ENCODE peak calls at places on chromosomes 16 and 17, in nine cellular contexts. Z is psoas muscle; J is effector memory CD4-positive, alpha-beta T cell; R is breast epithelium; Y is GM12865; L is IMR-90; K is body of pancreas; T is A549; O is fibroblast of pulmonary artery. S is an unnamed sample.

GRCh38 chr17:6098466-6099180 is 28.4 kb downstream of the WSCD1 start:
- DNase-seq in J (no peak), O (peak), R (no peak), L (no peak), Z (peak), Y (no peak), T (no peak), K (no peak), S (peak)

GRCh38 chr16:87391324-87391949 is 699 bp upstream of the MAP1LC3B start:
- DNase-seq in T (no peak), Z (peak), K (peak), Y (no peak), L (no peak), O (peak), J (no peak), R (no peak), S (no peak)

GRCh38 chr16:49369638-49370219 is 3.9 kb upstream of the C16orf78 start:
- DNase-seq in Z (no peak), T (no peak), Y (no peak), J (no peak), R (no peak), K (no peak), L (no peak), O (no peak), S (no peak)

GRCh38 chr17:17497065-17497844 is 1.1 kb upstream of the RASD1 start:
- DNase-seq in J (no peak), K (no peak), L (no peak), O (no peak), R (no peak), T (no peak), Z (peak), Y (no peak), S (no peak)

GRCh38 chr16:62068747-62069146 is 32.5 kb upstream of the CDH8 start:
- DNase-seq in Y (peak), K (no peak), Z (no peak), L (no peak), J (no peak), O (no peak), R (no peak), T (no peak), S (no peak)

GRCh38 chr17:76089680-76090516 is 10.9 kb downstream of the ZACN start:
- DNase-seq in T (no peak), K (no peak), L (no peak), R (no peak), Z (no peak), J (no peak), Y (no peak), O (no peak), S (no peak)

GRCh38 chr16:87854053-87854906 is 15.0 kb downstream of the SLC7A5 start:
- DNase-seq in J (peak), L (no peak), R (no peak), Z (no peak), O (no peak), K (no peak), Y (no peak), T (no peak), S (no peak)

GRCh38 chr17:7235693-7236665 is 1.7 kb upstream of the DVL2 start:
- DNase-seq in R (no peak), T (no peak), L (peak), O (peak), Z (peak), J (no peak), K (no peak), Y (no peak), S (no peak)

GRCh38 chr16:85420501-85421337 is 192.4 kb upstream of the GSE1 start:
- DNase-seq in J (peak), T (peak), L (peak), Z (peak), Y (peak), R (no peak), K (peak), O (peak), S (peak)

GRCh38 chr17:47720754-47721533 is 12.1 kb upstream of the TBX21 start:
- DNase-seq in L (no peak), O (no peak), J (peak), Z (no peak), Y (peak), K (peak), T (no peak), R (peak), S (no peak)

GRCh38 chr17:78401891-78402290 is 23.4 kb downstream of the PGS1 start:
- DNase-seq in T (no peak), R (no peak), Y (no peak), J (no peak), K (no peak), L (no peak), Z (no peak), O (no peak), S (no peak)
- H3K4me3 ChIP-seq in T (no peak), R (no peak), Y (no peak), J (no peak), K (no peak), L (no peak), Z (no peak), O (no peak), S (no peak)

GRCh38 chr16:53968896-53969295 is 264.9 kb downstream of the FTO start:
- DNase-seq in T (no peak), K (no peak), Z (no peak), J (no peak), R (no peak), L (peak), Y (no peak), O (no peak), S (no peak)
- H3K4me3 ChIP-seq in T (no peak), K (no peak), Z (no peak), J (no peak), R (no peak), L (no peak), Y (no peak), O (no peak), S (no peak)

DNA sequence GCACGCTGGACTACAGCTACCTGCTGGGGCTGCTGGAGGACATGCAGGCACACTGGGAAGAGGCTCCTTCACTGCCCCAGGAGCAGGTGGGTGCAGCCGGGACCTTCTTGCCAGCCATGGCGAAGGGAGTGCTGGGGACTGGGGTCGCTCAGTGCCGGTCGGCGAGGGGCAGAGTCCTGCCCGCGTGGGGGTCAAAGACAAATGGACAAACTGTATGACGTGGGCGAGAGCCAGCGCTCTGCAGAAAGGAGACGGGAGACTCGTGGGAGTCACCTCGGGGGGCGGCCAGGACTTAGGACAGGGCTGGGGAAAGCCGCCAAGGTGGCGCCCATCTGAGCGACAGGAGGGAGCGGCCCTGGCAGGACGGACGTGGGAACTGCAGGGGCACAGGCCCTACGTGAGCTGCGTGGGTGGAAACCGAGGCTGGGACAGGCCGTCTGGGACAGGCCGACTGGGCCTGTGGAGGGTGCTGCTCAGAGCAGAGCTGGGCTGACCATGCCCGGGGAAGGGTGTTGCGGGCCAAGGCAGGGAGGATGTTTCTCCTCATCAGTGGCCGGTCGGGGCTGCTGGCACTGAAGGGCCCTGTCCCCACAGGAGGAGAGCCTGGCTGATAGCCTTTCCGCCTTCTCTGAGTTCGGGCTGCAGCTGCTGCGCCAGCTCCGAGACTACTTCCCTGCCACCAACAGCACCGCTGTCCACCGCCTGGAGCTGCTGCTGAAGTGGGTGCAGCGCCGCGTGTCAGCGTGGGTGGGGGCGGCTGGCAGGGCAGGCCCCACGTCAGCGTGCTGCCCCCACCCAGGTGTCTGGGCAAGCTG is 8.0 kb downstream of the TSR3 start:
- DNase-seq in J (no peak), O (no peak), Y (no peak), T (no peak), K (peak), Z (no peak), R (no peak), L (no peak), S (no peak)
- H3K4me3 ChIP-seq in J (no peak), O (no peak), Y (no peak), T (no peak), K (no peak), Z (peak), R (peak), L (no peak), S (no peak)

GRCh38 chr16:4801051-4801961 is 1.1 kb downstream of the ROGDI start:
- DNase-seq in O (no peak), K (peak), Z (no peak), L (no peak), J (no peak), R (no peak), T (no peak), Y (no peak), S (no peak)

GRCh38 chr16:4798456-4798855 is 3.3 kb downstream of the SMIM22 start:
- DNase-seq in R (no peak), T (no peak), J (no peak), L (no peak), Y (no peak), Z (no peak), K (no peak), O (no peak), S (no peak)

GRCh38 chr16:4800290-4801041 is 2.0 kb downstream of the ROGDI start:
- DNase-seq in Z (peak), K (peak), Y (peak), L (no peak), J (no peak), T (no peak), R (peak), O (no peak), S (no peak)

GRCh38 chr16:4797805-4798252 is 2.7 kb downstream of the SMIM22 start:
- DNase-seq in L (no peak), Z (no peak), T (no peak), J (no peak), Y (no peak), O (no peak), R (no peak), K (no peak), S (no peak)

GRCh38 chr16:4799171-4799855 is 3.1 kb downstream of the ROGDI start:
- DNase-seq in O (no peak), L (no peak), K (no peak), J (no peak), Z (no peak), T (no peak), Y (no peak), R (no peak), S (no peak)
- H3K4me3 ChIP-seq in O (no peak), L (no peak), K (no peak), J (no peak), Z (no peak), T (no peak), Y (no peak), R (no peak), S (no peak)

GRCh38 chr17:57236686-57237299 is 19.5 kb upstream of the MSI2 start:
- DNase-seq in L (no peak), K (no peak), O (no peak), R (no peak), J (no peak), T (no peak), Y (no peak), Z (no peak), S (no peak)
- H3K4me3 ChIP-seq in L (no peak), K (no peak), O (no peak), R (no peak), J (no peak), T (no peak), Y (no peak), Z (no peak), S (no peak)

GRCh38 chr17:82384730-82385429 is 13.3 kb downstream of the UTS2R start:
- DNase-seq in Z (peak), O (no peak), K (peak), R (peak), Y (no peak), J (no peak), T (peak), L (peak), S (no peak)
- H3K4me3 ChIP-seq in Z (no peak), O (no peak), K (no peak), R (peak), Y (no peak), J (no peak), T (no peak), L (no peak), S (no peak)

S was measured in endothelial cell of umbilical vein.